ENCODE peak calls at places on chromosomes 16 and 17, in four cellular contexts. M is sigmoid colon, S is uterus, T is bronchial epithelial cell. C is an unnamed sample.

GRCh38 chr17:47698749-47699535 is 5.0 kb downstream of the TBKBP1 start:
- DNase-seq in S (peak; percentile 48), M (peak; percentile 74), T (no peak), C (peak; percentile 59)

GRCh38 chr16:31869511-31870201 is 4.0 kb upstream of the ZNF267 start:
- DNase-seq in S (no peak), T (peak; percentile 91), M (no peak), C (no peak)

GRCh38 chr17:81428121-81428515 is 32.9 kb downstream of the BAHCC1 start:
- DNase-seq in T (no peak), S (no peak), M (no peak), C (no peak)

GRCh38 chr16:80375513-80375912 is 165.3 kb upstream of the DYNLRB2 start:
- DNase-seq in T (no peak), S (no peak), M (no peak), C (no peak)

GRCh38 chr16:15660203-15660601 is 10.2 kb downstream of the NDE1 start:
- DNase-seq in T (no peak), S (no peak), M (peak; percentile 18), C (no peak)

GRCh38 chr17:72244494-72244893 is 123.7 kb downstream of the SOX9 start:
- DNase-seq in M (no peak), S (no peak), T (peak; percentile 71), C (no peak)

GRCh38 chr17:64393000-64393402 is 2.3 kb upstream of the PECAM1 start:
- DNase-seq in T (no peak), S (no peak), M (no peak), C (no peak)

GRCh38 chr17:19317359-19318095 is 45.0 kb downstream of the B9D1 start:
- DNase-seq in M (peak; percentile 90), T (no peak), S (peak; percentile 85), C (peak; percentile 86)

GRCh38 chr17:66310528-66311148 is 8.2 kb downstream of the PRKCA start:
- DNase-seq in S (no peak), T (no peak), M (no peak), C (no peak)

GRCh38 chr17:78992542-78993212 is 13.0 kb upstream of the LGALS3BP start:
- DNase-seq in S (peak; percentile 4), M (peak; percentile 38), T (no peak), C (no peak)

GRCh38 chr17:69581061-69581955 is 166.8 kb downstream of the MAP2K6 start:
- DNase-seq in T (no peak), M (no peak), S (no peak), C (no peak)
- H3K4me3 ChIP-seq in T (no peak overlapping the region), M (no peak overlapping the region), S (no peak overlapping the region), C (no peak overlapping the region)

GRCh38 chr17:2566056-2566455 is 27.4 kb upstream of the PAFAH1B1 start:
- DNase-seq in S (no peak), T (no peak), M (no peak), C (no peak)

GRCh38 chr17:2571523-2572303 is 21.7 kb upstream of the PAFAH1B1 start:
- DNase-seq in T (no peak), S (no peak), M (no peak), C (no peak)
- H3K4me3 ChIP-seq in T (no peak overlapping the region), S (no peak overlapping the region), M (no peak overlapping the region), C (no peak overlapping the region)

GRCh38 chr16:71956500-71956899 is 43.7 kb downstream of the PKD1L3 start:
- DNase-seq in M (no peak), T (peak; percentile 20), S (no peak), C (no peak)
- H3K4me3 ChIP-seq in M (no peak overlapping the region), T (no peak overlapping the region), S (no peak overlapping the region), C (no peak overlapping the region)

GRCh38 chr16:29025218-29025617 is 40.4 kb downstream of the LAT start:
- DNase-seq in T (no peak), M (peak; percentile 46), S (no peak), C (no peak)
- H3K4me3 ChIP-seq in T (no peak overlapping the region), M (no peak overlapping the region), S (no peak overlapping the region), C (no peak overlapping the region)

DNA sequence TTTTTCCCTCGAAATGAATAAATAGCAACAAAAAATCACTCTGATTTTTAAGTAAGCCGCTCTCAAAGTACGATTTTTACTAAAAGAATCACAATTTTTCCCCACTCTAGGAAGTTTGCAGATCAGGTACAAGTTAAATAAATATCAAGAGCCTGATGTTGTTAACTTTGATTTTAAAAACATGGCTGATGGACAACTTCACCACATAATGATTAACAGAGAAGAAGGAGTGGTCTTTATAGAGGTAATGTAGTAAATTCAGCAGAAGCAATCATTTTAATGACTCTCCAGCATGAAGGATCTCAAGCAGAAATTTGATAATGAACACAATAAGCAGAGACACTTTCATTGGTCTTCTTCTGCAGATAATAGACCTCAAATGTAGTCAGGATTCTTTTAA is 262.4 kb downstream of the CNTNAP4 start:
- DNase-seq in M (no peak), S (no peak), T (no peak), C (no peak)
- H3K4me3 ChIP-seq in M (no peak overlapping the region), S (no peak overlapping the region), T (no peak overlapping the region), C (no peak overlapping the region)

DNA sequence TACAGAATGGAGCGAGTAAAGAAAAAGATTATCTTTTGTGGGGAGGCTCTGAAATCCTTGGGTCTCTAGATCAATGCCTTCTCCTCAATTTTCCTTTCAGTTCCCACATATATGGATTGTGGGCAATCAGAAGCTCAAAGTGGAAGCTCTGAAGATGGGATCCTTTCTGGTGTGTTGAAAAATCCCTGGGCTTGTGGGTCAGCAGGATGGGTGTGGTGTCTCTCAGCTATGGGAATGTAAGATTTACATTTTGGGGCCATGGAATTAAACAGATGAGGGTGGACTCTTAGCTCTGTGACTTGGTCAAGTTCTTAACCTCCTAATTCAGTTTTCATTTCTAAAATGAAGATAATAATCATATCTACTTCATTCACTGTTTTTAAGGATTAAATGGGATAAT is 231.9 kb upstream of the CA10 start:
- DNase-seq in S (no peak), T (no peak), M (no peak), C (no peak)
- H3K4me3 ChIP-seq in S (no peak overlapping the region), T (no peak overlapping the region), M (no peak overlapping the region), C (no peak overlapping the region)

DNA sequence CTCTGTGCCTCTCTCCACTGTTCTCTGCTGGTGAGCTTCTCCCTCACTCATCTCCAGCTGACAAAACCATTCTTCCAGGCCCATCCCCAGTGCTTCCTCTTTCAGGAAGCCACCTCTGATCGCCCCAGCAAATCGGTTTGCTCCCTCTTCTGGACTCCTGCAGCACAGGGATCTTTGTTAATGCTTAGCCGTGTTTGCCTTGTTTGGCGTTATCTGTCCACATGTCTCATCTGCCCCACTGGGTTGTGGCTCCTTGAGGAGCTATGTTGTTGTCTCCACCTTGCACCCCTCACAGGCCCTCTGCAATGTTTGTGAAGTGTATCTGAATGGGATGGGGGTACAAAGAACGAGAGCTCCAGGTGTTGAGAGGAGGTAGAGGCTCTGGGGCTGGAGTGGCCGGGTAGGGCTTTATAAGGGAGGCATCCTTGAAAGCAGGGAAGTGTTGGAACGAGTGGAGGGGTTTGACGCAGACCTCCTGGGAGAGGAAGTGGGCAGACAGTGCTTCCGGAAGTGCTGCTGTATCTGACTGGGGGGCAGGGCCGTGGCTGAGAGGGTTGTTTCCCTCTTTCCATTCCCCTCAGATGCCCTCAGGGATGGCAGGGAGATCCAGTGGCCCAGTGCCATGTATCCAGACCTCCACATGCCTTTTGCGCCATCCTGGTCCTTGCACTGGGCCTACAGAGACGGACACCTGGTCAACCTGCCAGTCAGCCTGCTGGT is 27.8 kb downstream of the CASKIN2 start:
- DNase-seq in M (peak; percentile 64), T (no peak), S (no peak), C (peak; percentile 41)
- H3K4me3 ChIP-seq in M (no peak overlapping the region), T (no peak overlapping the region), S (no peak overlapping the region), C (no peak overlapping the region)

GRCh38 chr17:59400858-59401257 is 69.4 kb downstream of the YPEL2 start:
- DNase-seq in M (no peak), S (no peak), T (no peak), C (no peak)
- H3K4me3 ChIP-seq in M (no peak overlapping the region), S (peak overlapping the region; percentile 29), T (no peak overlapping the region), C (no peak overlapping the region)